ENCODE peak calls at places on chromosomes 3 and 15, in seven cellular contexts. One of them, this sample, is unnamed.

GRCh38 chr15:73944161-73945099 is 18.2 kb downstream of the LOXL1 start:
- DNase-seq in right atrium auricular region: no peak
- DNase-seq in bronchial epithelial cell: no peak
- DNase-seq in A549: no peak
- DNase-seq in choroid plexus epithelial cell: no peak
- DNase-seq in dorsolateral prefrontal cortex: no peak
- DNase-seq in spleen: peak
- DNase-seq in this sample: no peak

GRCh38 chr3:40908612-40909011 is 290.7 kb upstream of the CTNNB1 start:
- DNase-seq in bronchial epithelial cell: no peak
- DNase-seq in dorsolateral prefrontal cortex: no peak
- DNase-seq in spleen: no peak
- DNase-seq in A549: no peak
- DNase-seq in choroid plexus epithelial cell: no peak
- DNase-seq in right atrium auricular region: no peak
- DNase-seq in this sample: no peak

GRCh38 chr15:60392986-60393811 is 4.6 kb downstream of the ANXA2 start:
- DNase-seq in spleen: no peak
- DNase-seq in right atrium auricular region: peak
- DNase-seq in dorsolateral prefrontal cortex: no peak
- DNase-seq in bronchial epithelial cell: peak
- DNase-seq in A549: peak
- DNase-seq in choroid plexus epithelial cell: peak
- DNase-seq in this sample: no peak

GRCh38 chr15:27601239-27601942 is 497.7 kb downstream of the OCA2 start:
- DNase-seq in choroid plexus epithelial cell: peak
- DNase-seq in right atrium auricular region: no peak
- DNase-seq in dorsolateral prefrontal cortex: peak
- DNase-seq in spleen: no peak
- DNase-seq in A549: peak
- DNase-seq in bronchial epithelial cell: peak
- DNase-seq in this sample: no peak

GRCh38 chr3:113834983-113835382 is 3.6 kb upstream of the GRAMD1C start:
- DNase-seq in dorsolateral prefrontal cortex: no peak
- DNase-seq in choroid plexus epithelial cell: no peak
- DNase-seq in right atrium auricular region: no peak
- DNase-seq in bronchial epithelial cell: peak
- DNase-seq in spleen: no peak
- DNase-seq in A549: no peak
- DNase-seq in this sample: no peak

GRCh38 chr3:52471371-52472238 is 16.2 kb downstream of the NISCH start:
- DNase-seq in dorsolateral prefrontal cortex: peak
- DNase-seq in choroid plexus epithelial cell: peak
- DNase-seq in A549: peak
- DNase-seq in bronchial epithelial cell: peak
- DNase-seq in spleen: peak
- DNase-seq in right atrium auricular region: peak
- DNase-seq in this sample: no peak

GRCh38 chr15:82805994-82806406 is at the start of gene FSD2:
- DNase-seq in bronchial epithelial cell: no peak
- DNase-seq in spleen: no peak
- DNase-seq in right atrium auricular region: peak
- DNase-seq in A549: no peak
- DNase-seq in dorsolateral prefrontal cortex: no peak
- DNase-seq in choroid plexus epithelial cell: no peak
- DNase-seq in this sample: no peak

GRCh38 chr3:11077466-11077865 is 76.8 kb upstream of the HRH1 start:
- DNase-seq in A549: peak
- DNase-seq in spleen: no peak
- DNase-seq in bronchial epithelial cell: peak
- DNase-seq in choroid plexus epithelial cell: peak
- DNase-seq in right atrium auricular region: no peak
- DNase-seq in dorsolateral prefrontal cortex: no peak
- DNase-seq in this sample: no peak

GRCh38 chr3:113079532-113079931 is 88.7 kb downstream of the GTPBP8 start:
- DNase-seq in right atrium auricular region: no peak
- DNase-seq in choroid plexus epithelial cell: no peak
- DNase-seq in dorsolateral prefrontal cortex: no peak
- DNase-seq in spleen: no peak
- DNase-seq in A549: no peak
- DNase-seq in bronchial epithelial cell: no peak
- DNase-seq in this sample: no peak

DNA sequence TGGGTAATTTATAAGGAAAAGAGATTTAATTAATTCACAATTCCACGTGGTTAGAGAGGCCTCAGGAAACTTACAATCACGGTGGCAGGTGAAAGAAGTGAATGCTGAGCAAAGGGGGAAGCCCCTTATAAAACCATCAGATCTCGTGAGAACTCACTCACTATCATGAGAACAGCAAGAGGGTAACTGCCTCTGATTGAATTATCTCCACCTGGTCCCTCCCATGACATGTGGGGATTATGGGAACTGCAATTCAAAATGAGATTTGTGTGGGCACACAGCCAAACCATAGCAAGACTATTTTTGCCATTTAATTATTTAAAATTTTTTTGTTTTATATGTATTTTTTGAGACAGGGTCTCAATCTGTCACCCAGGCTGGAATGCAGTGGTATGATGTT is 27.0 kb upstream of the KCTD6 start:
- DNase-seq in right atrium auricular region: no peak
- DNase-seq in spleen: no peak
- DNase-seq in bronchial epithelial cell: no peak
- DNase-seq in dorsolateral prefrontal cortex: no peak
- DNase-seq in choroid plexus epithelial cell: no peak
- DNase-seq in A549: no peak
- DNase-seq in this sample: no peak
- TF ChIP-seq CTCF in right atrium auricular region: no peak
- TF ChIP-seq CTCF in spleen: no peak
- TF ChIP-seq CTCF in bronchial epithelial cell: no peak
- TF ChIP-seq CTCF in dorsolateral prefrontal cortex: no peak
- TF ChIP-seq CTCF in choroid plexus epithelial cell: no peak
- TF ChIP-seq CTCF in A549: no peak
- TF ChIP-seq CTCF in this sample: peak

DNA sequence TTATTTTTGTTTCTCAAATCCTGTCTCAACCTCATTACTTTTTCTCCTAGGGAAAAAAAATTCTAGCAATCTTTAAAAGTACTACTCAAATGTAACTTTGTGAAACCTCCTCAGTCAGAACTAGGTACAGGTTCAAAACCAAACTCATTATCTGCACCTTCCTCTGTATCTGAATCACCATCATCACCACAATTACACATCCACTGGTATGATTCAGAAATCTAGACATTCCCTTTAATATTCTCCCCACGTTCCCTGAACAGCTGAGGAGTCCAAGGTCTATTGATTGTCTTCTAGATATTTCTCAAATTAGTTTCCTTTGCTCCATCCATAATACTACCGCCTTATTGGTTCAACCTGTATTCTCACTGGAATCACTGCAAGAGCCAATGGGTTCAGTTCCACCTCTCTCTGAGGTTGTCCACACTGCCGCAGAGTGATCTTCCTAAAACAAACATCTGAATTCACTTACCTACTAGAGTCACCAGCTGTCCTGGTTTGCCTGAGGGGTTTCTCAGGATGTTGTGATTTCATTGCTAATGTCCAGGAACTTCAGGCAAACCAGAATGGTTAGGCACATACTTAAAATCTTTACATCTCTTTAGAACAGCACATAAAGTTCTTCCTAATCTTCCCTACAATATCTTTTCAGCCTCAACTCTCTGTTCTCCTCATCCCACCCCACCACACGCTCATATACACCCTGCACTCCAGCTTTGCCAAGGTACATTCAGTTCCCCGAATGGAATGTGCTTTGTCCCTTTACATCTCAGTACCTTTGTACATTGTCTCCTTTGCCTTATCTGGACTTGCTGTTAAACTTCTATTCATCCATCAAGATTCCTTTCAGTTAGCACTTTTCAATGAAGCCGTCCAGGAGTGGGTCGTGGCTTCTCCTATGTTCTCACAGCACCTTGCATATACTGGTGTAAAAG is 24.2 kb downstream of the ATP13A4 start:
- DNase-seq in dorsolateral prefrontal cortex: no peak
- DNase-seq in choroid plexus epithelial cell: no peak
- DNase-seq in bronchial epithelial cell: peak
- DNase-seq in spleen: no peak
- DNase-seq in A549: no peak
- DNase-seq in right atrium auricular region: no peak
- DNase-seq in this sample: no peak
- TF ChIP-seq CTCF in dorsolateral prefrontal cortex: no peak
- TF ChIP-seq CTCF in choroid plexus epithelial cell: no peak
- TF ChIP-seq CTCF in bronchial epithelial cell: no peak
- TF ChIP-seq CTCF in spleen: no peak
- TF ChIP-seq CTCF in A549: no peak
- TF ChIP-seq CTCF in right atrium auricular region: no peak
- TF ChIP-seq CTCF in this sample: no peak

DNA sequence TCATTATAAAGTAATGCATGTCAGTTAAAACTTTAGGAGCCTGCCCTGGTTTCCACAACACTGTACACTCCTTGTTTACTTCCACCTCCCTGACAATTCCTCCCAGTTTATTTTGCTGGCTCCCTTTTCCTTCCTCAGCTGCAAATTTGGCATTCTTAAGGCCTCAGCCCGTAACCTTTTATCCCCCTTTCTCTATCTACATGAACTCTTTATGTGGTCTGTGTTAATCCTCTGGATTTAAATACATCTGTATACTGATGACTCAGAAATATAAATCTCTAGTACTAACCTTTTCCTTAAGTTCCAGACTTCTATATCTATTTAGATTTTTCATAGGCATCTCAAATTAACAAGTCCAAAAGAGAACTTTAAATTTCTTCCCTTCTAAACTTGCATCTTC is 143.6 kb downstream of the OTOL1 start:
- DNase-seq in dorsolateral prefrontal cortex: no peak
- DNase-seq in bronchial epithelial cell: no peak
- DNase-seq in choroid plexus epithelial cell: no peak
- DNase-seq in right atrium auricular region: no peak
- DNase-seq in A549: no peak
- DNase-seq in spleen: no peak
- DNase-seq in this sample: no peak
- TF ChIP-seq CTCF in dorsolateral prefrontal cortex: no peak
- TF ChIP-seq CTCF in bronchial epithelial cell: no peak
- TF ChIP-seq CTCF in choroid plexus epithelial cell: no peak
- TF ChIP-seq CTCF in right atrium auricular region: no peak
- TF ChIP-seq CTCF in A549: no peak
- TF ChIP-seq CTCF in spleen: no peak
- TF ChIP-seq CTCF in this sample: no peak

GRCh38 chr3:186959029-186959624 is 28.8 kb downstream of the ST6GAL1 start:
- DNase-seq in spleen: no peak
- DNase-seq in dorsolateral prefrontal cortex: no peak
- DNase-seq in right atrium auricular region: no peak
- DNase-seq in bronchial epithelial cell: no peak
- DNase-seq in choroid plexus epithelial cell: no peak
- DNase-seq in A549: no peak
- DNase-seq in this sample: no peak
- TF ChIP-seq CTCF in spleen: no peak
- TF ChIP-seq CTCF in dorsolateral prefrontal cortex: no peak
- TF ChIP-seq CTCF in right atrium auricular region: no peak
- TF ChIP-seq CTCF in bronchial epithelial cell: no peak
- TF ChIP-seq CTCF in choroid plexus epithelial cell: no peak
- TF ChIP-seq CTCF in A549: no peak
- TF ChIP-seq CTCF in this sample: peak

GRCh38 chr3:181947606-181948005 is 235.9 kb downstream of the SOX2 start:
- DNase-seq in dorsolateral prefrontal cortex: no peak
- DNase-seq in choroid plexus epithelial cell: no peak
- DNase-seq in A549: no peak
- DNase-seq in spleen: no peak
- DNase-seq in right atrium auricular region: no peak
- DNase-seq in bronchial epithelial cell: no peak
- DNase-seq in this sample: no peak

GRCh38 chr3:181943285-181943684 is 231.6 kb downstream of the SOX2 start:
- DNase-seq in choroid plexus epithelial cell: no peak
- DNase-seq in A549: no peak
- DNase-seq in dorsolateral prefrontal cortex: no peak
- DNase-seq in spleen: no peak
- DNase-seq in right atrium auricular region: no peak
- DNase-seq in bronchial epithelial cell: no peak
- DNase-seq in this sample: no peak

GRCh38 chr3:181952221-181952620 is 240.5 kb downstream of the SOX2 start:
- DNase-seq in A549: no peak
- DNase-seq in bronchial epithelial cell: no peak
- DNase-seq in dorsolateral prefrontal cortex: no peak
- DNase-seq in choroid plexus epithelial cell: no peak
- DNase-seq in right atrium auricular region: no peak
- DNase-seq in spleen: no peak
- DNase-seq in this sample: no peak

DNA sequence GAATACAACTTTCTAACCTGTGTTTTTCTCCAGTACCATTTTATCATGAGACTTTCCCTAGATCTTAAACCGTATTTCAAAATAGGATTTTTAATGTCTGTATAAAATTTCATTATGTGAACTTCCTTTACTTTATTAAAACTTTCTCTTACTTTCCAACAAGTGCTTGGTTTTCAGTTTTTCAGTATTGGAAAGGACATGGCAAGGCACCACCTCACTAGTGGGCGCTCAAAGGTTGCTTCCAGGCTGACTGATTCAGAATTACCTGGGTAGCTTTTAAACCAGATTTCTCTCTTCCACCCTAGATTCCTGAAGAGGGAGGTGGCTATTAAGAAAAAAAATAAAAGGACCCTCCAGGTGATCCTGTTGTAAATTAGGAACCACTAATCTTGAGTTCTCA is 236.6 kb downstream of the SOX2 start:
- DNase-seq in A549: peak
- DNase-seq in spleen: no peak
- DNase-seq in right atrium auricular region: no peak
- DNase-seq in bronchial epithelial cell: peak
- DNase-seq in dorsolateral prefrontal cortex: no peak
- DNase-seq in choroid plexus epithelial cell: no peak
- DNase-seq in this sample: no peak
- TF ChIP-seq CTCF in A549: peak
- TF ChIP-seq CTCF in spleen: no peak
- TF ChIP-seq CTCF in right atrium auricular region: no peak
- TF ChIP-seq CTCF in bronchial epithelial cell: peak
- TF ChIP-seq CTCF in dorsolateral prefrontal cortex: no peak
- TF ChIP-seq CTCF in choroid plexus epithelial cell: no peak
- TF ChIP-seq CTCF in this sample: peak